ENCODE peak calls at places on chromosomes 7 and 10, in five cellular contexts. U, V, D, K and J are unnamed samples. For H3K27me3, the result is how much of the 10 kb centered on the place peaks cover.

GRCh38 chr7:132783824-132784223 is 207.6 kb upstream of the PLXNA4 start:
- DNase-seq in U (no peak), V (peak), D (no peak), K (no peak), J (peak)

GRCh38 chr7:3042861-3043489 is 692 bp downstream of the CARD11 start:
- DNase-seq in U (no peak), V (no peak), D (no peak), K (no peak), J (no peak)

GRCh38 chr7:152511736-152512135 is 75.9 kb upstream of the KMT2C start:
- DNase-seq in U (no peak), V (no peak), D (no peak), K (no peak), J (no peak)

GRCh38 chr7:11331128-11332102 is 357.7 kb downstream of the PHF14 start:
- DNase-seq in U (no peak), V (no peak), D (no peak), K (no peak), J (no peak)

GRCh38 chr7:99385564-99385963 is 11.0 kb downstream of the ARPC1B start:
- DNase-seq in U (no peak), V (no peak), D (no peak), K (no peak), J (no peak)

GRCh38 chr7:69129524-69129923 is 468.8 kb upstream of the AUTS2 start:
- DNase-seq in U (no peak), V (no peak), D (no peak), K (no peak), J (no peak)

GRCh38 chr10:60977161-60978128 is 33.5 kb upstream of the RHOBTB1 start:
- DNase-seq in U (no peak), V (no peak), D (no peak), K (no peak), J (no peak)

GRCh38 chr7:155576900-155577508 is 30.6 kb upstream of the CNPY1 start:
- DNase-seq in U (no peak), V (no peak), D (no peak), K (no peak), J (no peak)

GRCh38 chr7:15929406-15929805 is 242.9 kb upstream of the MEOX2 start:
- DNase-seq in U (no peak), V (no peak), D (no peak), K (no peak), J (no peak)

GRCh38 chr7:46033592-46033991 is 112.5 kb upstream of the IGFBP3 start:
- DNase-seq in U (no peak), V (no peak), D (no peak), K (no peak), J (no peak)

GRCh38 chr7:147605326-147605725 is 985.2 kb upstream of the C7orf33 start:
- DNase-seq in U (no peak), V (no peak), D (no peak), K (no peak), J (no peak)

DNA sequence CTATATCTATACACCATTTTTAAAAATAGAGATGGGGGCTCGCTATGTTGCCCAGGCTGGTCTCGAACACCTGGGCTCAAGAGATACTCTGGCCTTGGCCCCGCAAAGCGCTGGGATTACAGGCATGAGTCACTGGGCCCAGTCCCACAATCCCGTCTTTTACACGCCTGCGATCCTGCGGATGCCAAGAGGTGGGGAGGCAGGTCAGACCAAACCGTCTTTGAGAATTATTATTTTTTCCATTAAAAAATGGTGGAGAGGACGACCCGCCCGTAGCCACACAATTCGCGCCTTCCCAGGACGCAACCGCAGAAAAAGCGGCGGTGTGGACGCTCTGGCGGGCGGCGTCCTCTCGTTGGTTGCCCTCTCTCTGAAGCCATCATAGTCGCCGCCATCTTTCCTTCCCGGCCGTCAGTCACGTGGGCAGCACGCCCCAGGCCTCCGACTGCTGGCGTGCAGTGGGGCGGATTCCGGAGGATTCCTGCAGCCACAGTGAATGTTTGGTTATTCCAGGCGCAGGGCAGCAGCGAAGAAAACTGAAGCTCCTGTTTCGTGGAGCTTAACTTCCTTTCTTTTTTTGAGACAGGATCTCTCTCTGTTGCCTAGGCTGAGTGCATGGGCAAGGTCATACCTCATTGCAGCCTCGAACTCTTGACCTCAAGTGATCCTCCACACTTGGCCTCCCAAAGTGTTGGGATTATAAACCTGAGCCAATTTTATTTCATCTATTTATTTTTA is 9.9 kb upstream of the EPHB4 start:
- DNase-seq in U (peak), V (peak), D (peak), K (peak), J (peak)
- H3K27ac ChIP-seq in U (peak), V (peak), D (peak), K (peak), J (peak)

GRCh38 chr7:27145167-27145883 is 1.8 kb upstream of the HOXA5 start:
- DNase-seq in U (no peak), V (no peak), D (no peak), K (no peak), J (no peak)

GRCh38 chr7:27145884-27146401 is 1.6 kb downstream of the HOXA6 start:
- DNase-seq in U (no peak), V (no peak), D (no peak), K (no peak), J (no peak)

GRCh38 chr7:27148031-27148775 is 629 bp upstream of the HOXA6 start:
- DNase-seq in U (no peak), V (no peak), D (no peak), K (peak), J (no peak)

GRCh38 chr7:27147211-27148030 is at the start of gene HOXA6:
- DNase-seq in U (no peak), V (no peak), D (peak), K (peak), J (peak)

DNA sequence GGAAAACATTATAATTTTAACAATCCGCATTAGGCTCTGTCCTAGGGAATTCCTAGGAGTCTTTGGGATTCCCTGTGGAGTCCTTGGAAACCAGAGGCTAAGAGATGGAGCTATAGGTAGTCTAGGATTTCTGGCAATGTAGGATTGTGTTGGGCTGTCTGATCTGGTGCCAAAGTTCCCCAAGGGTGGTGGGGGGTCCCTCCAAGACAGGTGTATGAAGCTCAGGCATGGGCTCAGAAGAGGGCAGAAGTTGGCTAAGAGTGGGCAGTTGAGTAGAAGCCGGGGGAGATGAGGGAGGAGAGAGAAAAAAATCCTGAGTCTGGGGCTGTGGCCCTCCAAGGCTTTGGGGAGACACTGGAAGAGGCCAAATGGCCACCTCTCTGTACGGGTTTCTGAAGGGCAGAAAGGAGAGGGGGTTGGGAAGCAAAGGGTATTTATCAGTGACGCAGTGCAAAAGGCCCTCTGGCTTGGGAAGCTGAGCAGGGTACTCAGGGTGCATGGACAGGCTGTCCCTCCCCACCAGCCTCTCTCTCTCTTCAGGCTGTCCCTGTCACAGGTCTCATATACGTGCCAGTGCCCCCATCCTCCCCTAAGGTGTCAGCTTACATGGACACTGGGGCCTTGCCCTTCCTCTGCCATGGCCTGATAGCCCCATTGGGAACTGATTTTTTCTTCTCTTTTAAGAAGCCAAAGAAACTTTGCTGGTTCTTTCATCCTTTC is 923 bp downstream of the HOXA6 start:
- DNase-seq in U (no peak), V (no peak), D (peak), K (no peak), J (no peak)
- H3K27me3 ChIP-seq in U (under half), V (half or more), D (under half), K (under half), J (half or more)

DNA sequence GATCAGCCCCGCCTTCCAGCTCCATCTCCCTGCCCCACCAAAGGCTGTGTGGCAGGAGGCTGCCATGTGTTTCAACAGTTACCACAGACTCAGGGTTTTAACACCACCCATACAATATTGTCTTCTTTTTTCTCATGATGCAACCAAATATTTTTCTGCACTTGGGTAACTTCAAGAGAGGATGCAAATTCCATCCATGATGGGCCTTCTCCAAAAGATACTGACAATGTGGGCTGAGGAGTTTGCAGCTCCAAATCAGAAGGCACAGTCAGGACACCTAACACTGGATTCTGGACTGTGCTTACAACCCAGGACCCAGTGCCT is 347.9 kb downstream of the GRID1 start:
- DNase-seq in U (no peak), V (no peak), D (no peak), K (no peak), J (no peak)
- H3K27ac ChIP-seq in U (no peak), V (no peak), D (no peak), K (no peak), J (no peak)

GRCh38 chr10:34380816-34381215 is 434.3 kb downstream of the PARD3 start:
- DNase-seq in U (no peak), V (no peak), D (no peak), K (no peak), J (no peak)
- H3K27me3 ChIP-seq in U (under half), V (under half), D (under half), K (under half), J (under half)

GRCh38 chr10:33332183-33333031 is 2.1 kb downstream of the NRP1 start:
- DNase-seq in U (no peak), V (no peak), D (no peak), K (no peak), J (no peak)
- H3K27ac ChIP-seq in U (no peak), V (peak), D (peak), K (peak), J (no peak)

GRCh38 chr10:129397198-129397974 is 69.7 kb upstream of the MGMT start:
- DNase-seq in U (no peak), V (no peak), D (no peak), K (no peak), J (no peak)

GRCh38 chr10:129402459-129402858 is 64.6 kb upstream of the MGMT start:
- DNase-seq in U (no peak), V (no peak), D (no peak), K (no peak), J (no peak)

GRCh38 chr10:129394739-129395298 is 72.2 kb upstream of the MGMT start:
- DNase-seq in U (no peak), V (no peak), D (no peak), K (no peak), J (no peak)

GRCh38 chr10:129400426-129400825 is 66.6 kb upstream of the MGMT start:
- DNase-seq in U (no peak), V (no peak), D (no peak), K (no peak), J (no peak)

DNA sequence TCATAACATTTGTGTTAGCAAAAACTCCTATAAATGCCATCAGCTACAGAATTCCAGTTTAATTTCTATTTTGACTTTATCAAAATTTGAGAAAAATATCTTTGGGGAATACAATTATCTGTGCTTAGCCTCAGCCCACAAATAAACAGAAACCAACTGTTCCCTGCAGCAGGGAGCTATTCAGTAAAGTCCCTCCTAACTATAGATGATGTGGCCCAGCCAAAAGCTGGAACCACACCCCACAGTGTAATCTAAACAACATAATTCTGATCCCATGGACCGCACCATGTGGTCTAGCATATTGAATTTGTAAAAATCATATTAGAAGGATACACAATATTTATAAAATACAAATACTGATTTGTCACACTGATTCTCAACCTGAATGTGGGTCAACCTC is 68.2 kb upstream of the MGMT start:
- DNase-seq in U (no peak), V (no peak), D (no peak), K (no peak), J (no peak)
- H3K27me3 ChIP-seq in U (under half), V (under half), D (under half), K (under half), J (under half)

DNA sequence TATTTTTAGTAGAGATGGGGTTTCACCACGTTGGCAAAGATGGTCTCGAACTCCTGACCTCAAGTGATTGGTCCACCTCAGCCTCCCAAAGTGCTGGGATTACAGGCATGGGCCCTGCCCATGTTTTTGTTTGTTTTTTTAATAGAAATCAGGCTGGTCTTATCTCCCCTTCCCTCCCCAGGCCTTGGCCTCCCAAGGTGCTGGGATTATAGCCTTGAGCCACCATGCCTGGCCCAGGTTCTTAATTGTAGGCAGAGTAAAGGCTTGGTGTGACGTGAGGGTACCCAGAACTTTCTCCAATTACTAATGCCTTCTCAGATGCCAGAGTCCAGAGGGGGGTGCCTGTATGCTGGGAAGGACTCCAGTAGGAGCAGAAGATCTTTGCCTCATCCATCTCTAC is 5.2 kb upstream of the MKRN1 start:
- DNase-seq in U (no peak), V (no peak), D (no peak), K (no peak), J (no peak)
- H3K27ac ChIP-seq in U (no peak), V (no peak), D (no peak), K (no peak), J (no peak)

GRCh38 chr7:25861704-25862253 is 290.2 kb upstream of the NFE2L3 start:
- DNase-seq in U (no peak), V (no peak), D (no peak), K (no peak), J (no peak)

GRCh38 chr7:25860882-25861228 is 291.1 kb upstream of the NFE2L3 start:
- DNase-seq in U (no peak), V (no peak), D (no peak), K (no peak), J (no peak)

GRCh38 chr7:25859732-25860131 is 292.3 kb upstream of the NFE2L3 start:
- DNase-seq in U (no peak), V (no peak), D (no peak), K (no peak), J (no peak)

GRCh38 chr7:25859412-25859704 is 292.6 kb upstream of the NFE2L3 start:
- DNase-seq in U (no peak), V (no peak), D (no peak), K (no peak), J (no peak)

DNA sequence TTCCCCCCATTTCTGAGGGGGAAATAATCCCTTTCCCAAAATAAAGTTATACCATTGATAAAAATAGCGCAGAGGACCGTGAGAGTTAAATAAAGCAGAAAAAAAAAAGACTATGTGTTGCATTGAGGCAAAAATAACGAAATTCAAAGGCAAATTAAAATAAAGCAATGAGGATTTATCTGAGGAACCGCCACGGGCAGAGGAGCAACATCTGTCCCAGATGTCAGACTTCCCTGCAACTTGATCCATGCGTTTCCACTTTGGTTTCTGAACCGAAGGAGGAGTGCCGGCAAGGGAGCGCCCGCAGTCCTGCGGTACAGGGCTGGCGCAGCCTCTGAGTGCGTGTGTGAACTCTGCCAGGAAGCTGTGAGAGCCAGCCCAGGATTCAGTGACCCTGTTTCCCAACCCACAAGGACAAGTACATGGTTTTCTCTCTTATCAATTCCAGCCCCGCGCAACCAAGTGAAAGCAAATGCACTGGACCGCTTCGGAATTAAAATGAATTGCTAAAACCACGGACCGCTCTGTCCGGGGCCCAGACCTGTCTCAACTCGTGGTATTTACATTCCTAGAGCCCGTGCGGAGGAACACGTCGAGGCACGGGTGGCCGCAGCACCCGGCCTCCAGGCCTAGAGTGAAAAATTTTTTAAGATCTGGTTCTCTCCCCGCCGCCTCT is 291.7 kb upstream of the NFE2L3 start:
- DNase-seq in U (no peak), V (no peak), D (no peak), K (no peak), J (no peak)
- H3K27me3 ChIP-seq in U (under half), V (under half), D (under half), K (half or more), J (under half)